ENCODE peak calls at places on chromosomes 16 and 17, in six cellular contexts. One of them, this sample, is unnamed.

GRCh38 chr16:3087243-3087791 is 11.8 kb downstream of the ZSCAN10 start:
- DNase-seq in stimulated activated CD4-positive, alpha-beta T cell treated with anti-CD3 and anti-CD28 coated beads, Interleukin-2, amount 100 ng/mL, for 4 hours: no peak
- DNase-seq in H7: peak; percentile 74
- DNase-seq in RPMI7951: no peak
- DNase-seq in skeletal muscle cell: no peak
- DNase-seq in Calu3: no peak
- DNase-seq in this sample: no peak

GRCh38 chr16:25914357-25914962 is 222.7 kb downstream of the HS3ST4 start:
- DNase-seq in stimulated activated CD4-positive, alpha-beta T cell treated with anti-CD3 and anti-CD28 coated beads, Interleukin-2, amount 100 ng/mL, for 4 hours: no peak
- DNase-seq in H7: peak; percentile 20
- DNase-seq in RPMI7951: no peak
- DNase-seq in skeletal muscle cell: no peak
- DNase-seq in Calu3: no peak
- DNase-seq in this sample: no peak

GRCh38 chr17:68449021-68449739 is 8.1 kb downstream of the WIPI1 start:
- DNase-seq in stimulated activated CD4-positive, alpha-beta T cell treated with anti-CD3 and anti-CD28 coated beads, Interleukin-2, amount 100 ng/mL, for 4 hours: no peak
- DNase-seq in H7: no peak
- DNase-seq in RPMI7951: no peak
- DNase-seq in skeletal muscle cell: no peak
- DNase-seq in Calu3: no peak
- DNase-seq in this sample: no peak

GRCh38 chr16:68752602-68753001 is 15.5 kb downstream of the CDH1 start:
- DNase-seq in stimulated activated CD4-positive, alpha-beta T cell treated with anti-CD3 and anti-CD28 coated beads, Interleukin-2, amount 100 ng/mL, for 4 hours: no peak
- DNase-seq in H7: no peak
- DNase-seq in RPMI7951: no peak
- DNase-seq in skeletal muscle cell: no peak
- DNase-seq in Calu3: no peak
- DNase-seq in this sample: no peak

GRCh38 chr17:59769891-59770290 is 62.4 kb downstream of the VMP1 start:
- DNase-seq in stimulated activated CD4-positive, alpha-beta T cell treated with anti-CD3 and anti-CD28 coated beads, Interleukin-2, amount 100 ng/mL, for 4 hours: no peak
- DNase-seq in H7: no peak
- DNase-seq in RPMI7951: no peak
- DNase-seq in skeletal muscle cell: no peak
- DNase-seq in Calu3: no peak
- DNase-seq in this sample: peak; percentile 27

GRCh38 chr16:24430937-24431760 is 108.2 kb upstream of the RBBP6 start:
- DNase-seq in stimulated activated CD4-positive, alpha-beta T cell treated with anti-CD3 and anti-CD28 coated beads, Interleukin-2, amount 100 ng/mL, for 4 hours: no peak
- DNase-seq in H7: no peak
- DNase-seq in RPMI7951: peak; percentile 77
- DNase-seq in skeletal muscle cell: no peak
- DNase-seq in Calu3: no peak
- DNase-seq in this sample: no peak

GRCh38 chr17:28940142-28940541 is 11.2 kb downstream of the PHF12 start:
- DNase-seq in stimulated activated CD4-positive, alpha-beta T cell treated with anti-CD3 and anti-CD28 coated beads, Interleukin-2, amount 100 ng/mL, for 4 hours: no peak
- DNase-seq in H7: no peak
- DNase-seq in RPMI7951: no peak
- DNase-seq in skeletal muscle cell: no peak
- DNase-seq in Calu3: no peak
- DNase-seq in this sample: no peak

GRCh38 chr16:12260647-12261262 is 284.2 kb downstream of the SNX29 start:
- DNase-seq in stimulated activated CD4-positive, alpha-beta T cell treated with anti-CD3 and anti-CD28 coated beads, Interleukin-2, amount 100 ng/mL, for 4 hours: no peak
- DNase-seq in H7: peak; percentile 85
- DNase-seq in RPMI7951: no peak
- DNase-seq in skeletal muscle cell: no peak
- DNase-seq in Calu3: no peak
- DNase-seq in this sample: no peak

GRCh38 chr17:66637491-66637890 is 197.4 kb upstream of the CACNG5 start:
- DNase-seq in stimulated activated CD4-positive, alpha-beta T cell treated with anti-CD3 and anti-CD28 coated beads, Interleukin-2, amount 100 ng/mL, for 4 hours: no peak
- DNase-seq in H7: no peak
- DNase-seq in RPMI7951: no peak
- DNase-seq in skeletal muscle cell: no peak
- DNase-seq in Calu3: no peak
- DNase-seq in this sample: no peak

GRCh38 chr17:73371285-73371684 is 59.5 kb upstream of the CDC42EP4 start:
- DNase-seq in stimulated activated CD4-positive, alpha-beta T cell treated with anti-CD3 and anti-CD28 coated beads, Interleukin-2, amount 100 ng/mL, for 4 hours: no peak
- DNase-seq in H7: no peak
- DNase-seq in RPMI7951: peak; percentile 74
- DNase-seq in skeletal muscle cell: peak; percentile 85
- DNase-seq in Calu3: peak; percentile 39
- DNase-seq in this sample: peak; percentile 61

GRCh38 chr17:17088511-17089205 is 46.4 kb downstream of the MPRIP start:
- DNase-seq in stimulated activated CD4-positive, alpha-beta T cell treated with anti-CD3 and anti-CD28 coated beads, Interleukin-2, amount 100 ng/mL, for 4 hours: no peak
- DNase-seq in H7: no peak
- DNase-seq in RPMI7951: no peak
- DNase-seq in skeletal muscle cell: no peak
- DNase-seq in Calu3: no peak
- DNase-seq in this sample: no peak

GRCh38 chr16:82655315-82655714 is 28.5 kb downstream of the CDH13 start:
- DNase-seq in stimulated activated CD4-positive, alpha-beta T cell treated with anti-CD3 and anti-CD28 coated beads, Interleukin-2, amount 100 ng/mL, for 4 hours: peak; percentile 44
- DNase-seq in H7: no peak
- DNase-seq in RPMI7951: peak; percentile 97
- DNase-seq in skeletal muscle cell: peak; percentile 75
- DNase-seq in Calu3: no peak
- DNase-seq in this sample: peak; percentile 89

GRCh38 chr17:1939979-1940809 is 84.9 kb downstream of the RTN4RL1 start:
- DNase-seq in stimulated activated CD4-positive, alpha-beta T cell treated with anti-CD3 and anti-CD28 coated beads, Interleukin-2, amount 100 ng/mL, for 4 hours: no peak
- DNase-seq in H7: peak; percentile 61
- DNase-seq in RPMI7951: no peak
- DNase-seq in skeletal muscle cell: peak; percentile 20
- DNase-seq in Calu3: no peak
- DNase-seq in this sample: peak; percentile 96